ENCODE peak calls at places on chromosomes 7 and 10, in eight cellular contexts. D is ovary, F is psoas muscle, E is body of pancreas, O is fibroblast of lung, T is heart left ventricle, W is Panc1, Y is uterus. Z is an unnamed sample.

GRCh38 chr7:14841850-14842249 is 60.7 kb downstream of the DGKB start:
- DNase-seq in D (no peak), F (no peak), E (no peak), O (peak; percentile 17), T (no peak), W (no peak), Y (no peak), Z (no peak)

GRCh38 chr7:73342645-73343044 is 14.7 kb downstream of the FKBP6 start:
- DNase-seq in D (no peak), F (no peak), E (peak; percentile 55), O (peak; percentile 45), T (no peak), W (peak; percentile 28), Y (peak; percentile 25), Z (peak; percentile 33)

GRCh38 chr10:33453081-33453850 is 118.8 kb upstream of the NRP1 start:
- DNase-seq in D (no peak), F (no peak), E (no peak), O (peak; percentile 91), T (no peak), W (no peak), Y (no peak), Z (no peak)

GRCh38 chr7:19146699-19147098 is 1.5 kb upstream of the FERD3L start:
- DNase-seq in D (no peak), F (no peak), E (no peak), O (peak; percentile 39), T (no peak), W (no peak), Y (no peak), Z (no peak)

GRCh38 chr7:36190447-36191291 is 37.6 kb downstream of the EEPD1 start:
- DNase-seq in D (no peak), F (no peak), E (no peak), O (no peak), T (no peak), W (no peak), Y (no peak), Z (no peak)

GRCh38 chr7:87404674-87405073 is 59.2 kb downstream of the CROT start:
- DNase-seq in D (no peak), F (no peak), E (no peak), O (peak; percentile 34), T (no peak), W (no peak), Y (no peak), Z (no peak)

GRCh38 chr10:3764626-3765375 is 20.2 kb downstream of the KLF6 start:
- DNase-seq in D (no peak), F (no peak), E (no peak), O (no peak), T (no peak), W (no peak), Y (no peak), Z (no peak)

GRCh38 chr7:16421333-16422099 is at the start of gene CRPPA:
- DNase-seq in D (peak; percentile 68), F (peak; percentile 67), E (peak; percentile 55), O (peak; percentile 56), T (peak; percentile 27), W (no peak), Y (no peak), Z (no peak)

GRCh38 chr7:30665449-30665848 is 16.8 kb downstream of the CRHR2 start:
- DNase-seq in D (no peak), F (no peak), E (no peak), O (no peak), T (no peak), W (no peak), Y (no peak), Z (no peak)

GRCh38 chr10:61175331-61175730 is 231.3 kb upstream of the RHOBTB1 start:
- DNase-seq in D (no peak), F (no peak), E (no peak), O (peak; percentile 56), T (no peak), W (no peak), Y (no peak), Z (no peak)

GRCh38 chr7:129989466-129989865 is 36.7 kb upstream of the UBE2H start:
- DNase-seq in D (no peak), F (no peak), E (peak; percentile 19), O (peak; percentile 34), T (no peak), W (no peak), Y (no peak), Z (no peak)

GRCh38 chr7:20508109-20508508 is 107.4 kb upstream of the ABCB5 start:
- DNase-seq in D (no peak), F (no peak), E (no peak), O (no peak), T (no peak), W (no peak), Y (no peak), Z (no peak)

GRCh38 chr7:138958026-138958956 is 22.9 kb downstream of the KIAA1549 start:
- DNase-seq in D (no peak), F (no peak), E (peak; percentile 37), O (no peak), T (no peak), W (no peak), Y (no peak), Z (no peak)

GRCh38 chr10:92241158-92241500 is 49.7 kb downstream of the CPEB3 start:
- DNase-seq in D (no peak), F (peak; percentile 59), E (peak; percentile 62), O (no peak), T (peak; percentile 17), W (no peak), Y (no peak), Z (peak; percentile 41)

GRCh38 chr7:73451780-73452398 is 18.3 kb downstream of the FZD9 start:
- DNase-seq in D (no peak), F (no peak), E (peak; percentile 45), O (peak; percentile 46), T (no peak), W (peak; percentile 68), Y (no peak), Z (no peak)

GRCh38 chr10:115056186-115056585 is 37.0 kb upstream of the ATRNL1 start:
- DNase-seq in D (no peak), F (no peak), E (no peak), O (no peak), T (no peak), W (no peak), Y (no peak), Z (no peak)

GRCh38 chr10:17454801-17455520 is 566 bp upstream of the ST8SIA6 start:
- DNase-seq in D (no peak), F (no peak), E (no peak), O (no peak), T (no peak), W (no peak), Y (no peak), Z (no peak)

GRCh38 chr10:119132521-119133345 is 28.8 kb downstream of the DENND10 start:
- DNase-seq in D (no peak), F (no peak), E (no peak), O (no peak), T (no peak), W (no peak), Y (no peak), Z (no peak)

GRCh38 chr10:8105932-8106331 is 51.4 kb downstream of the GATA3 start:
- DNase-seq in D (no peak), F (no peak), E (no peak), O (no peak), T (no peak), W (no peak), Y (no peak), Z (no peak)

GRCh38 chr7:74320645-74321178 is 31.5 kb downstream of the CLIP2 start:
- DNase-seq in D (no peak), F (no peak), E (no peak), O (no peak), T (no peak), W (no peak), Y (no peak), Z (no peak)

GRCh38 chr7:84612976-84613375 is 418.4 kb upstream of the SEMA3A start:
- DNase-seq in D (no peak), F (no peak), E (no peak), O (no peak), T (no peak), W (no peak), Y (no peak), Z (no peak)

GRCh38 chr10:94129393-94130130 is 135.8 kb downstream of the PLCE1 start:
- DNase-seq in D (no peak), F (no peak), E (no peak), O (peak; percentile 92), T (no peak), W (no peak), Y (no peak), Z (no peak)

GRCh38 chr10:54559498-54559897 is 241.5 kb downstream of the PCDH15 start:
- DNase-seq in D (no peak), F (no peak), E (no peak), O (peak; percentile 89), T (no peak), W (no peak), Y (no peak), Z (no peak)

GRCh38 chr7:151453326-151453791 is 13.4 kb upstream of the CRYGN start:
- DNase-seq in D (peak; percentile 29), F (peak; percentile 44), E (peak; percentile 4), O (no peak), T (no peak), W (no peak), Y (no peak), Z (peak; percentile 9)

GRCh38 chr7:71665716-71666115 is 533.8 kb downstream of the GALNT17 start:
- DNase-seq in D (no peak), F (no peak), E (no peak), O (no peak), T (no peak), W (no peak), Y (no peak), Z (no peak)

GRCh38 chr10:35635576-35635975 is 6.5 kb downstream of the FZD8 start:
- DNase-seq in D (no peak), F (no peak), E (peak; percentile 48), O (peak; percentile 50), T (peak; percentile 29), W (peak; percentile 45), Y (peak; percentile 37), Z (peak; percentile 57)
- TF ChIP-seq CTCF in D (peak; percentile 62), F (peak; percentile 97), E (peak; percentile 94), O (peak; percentile 93), T (peak; percentile 91), W (peak; percentile 81), Y (peak; percentile 87), Z (peak; percentile 75)

GRCh38 chr10:71962915-71963314 is 1.3 kb upstream of the CHST3 start:
- DNase-seq in D (no peak), F (no peak), E (no peak), O (no peak), T (no peak), W (no peak), Y (no peak), Z (no peak)
- H3K27ac ChIP-seq in D (no peak overlapping the region), F (peak overlapping the region; percentile 99), E (peak overlapping the region; percentile 84), O (no peak overlapping the region), T (peak overlapping the region; percentile 91), W (peak overlapping the region; percentile 97), Y (peak overlapping the region; percentile 98), Z (peak overlapping the region; percentile 97)

DNA sequence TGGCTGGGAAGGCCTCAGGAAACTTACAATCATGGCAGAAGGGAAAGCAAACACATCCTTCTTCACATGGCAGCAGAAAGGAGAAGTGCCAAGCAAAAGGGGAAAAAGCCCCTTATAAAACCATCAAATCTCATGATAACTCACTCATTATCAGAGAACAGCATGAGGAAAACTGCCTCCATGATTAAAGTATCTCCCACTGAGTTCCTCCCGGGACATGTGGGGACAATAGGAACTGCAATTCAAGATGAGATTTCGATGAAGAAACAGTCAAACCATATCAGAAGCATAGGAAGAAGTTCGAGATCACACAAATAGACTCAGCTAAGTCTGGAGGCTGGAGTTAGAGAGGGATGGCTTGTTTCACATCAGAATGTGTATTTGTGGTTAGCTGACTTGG is 869.4 kb upstream of the PHF14 start:
- DNase-seq in D (no peak), F (no peak), E (no peak), O (no peak), T (no peak), W (no peak), Y (no peak), Z (no peak)
- H3K9me3 ChIP-seq in D (no peaks in the 10 kb centered on the region), F (no peaks in the 10 kb centered on the region), E (no peaks in the 10 kb centered on the region), O (no peaks in the 10 kb centered on the region), T (no peaks in the 10 kb centered on the region), W (no peaks in the 10 kb centered on the region), Y (no peaks in the 10 kb centered on the region), Z (no peaks in the 10 kb centered on the region)

GRCh38 chr7:157220916-157221569 is 82.3 kb downstream of the UBE3C start:
- DNase-seq in D (no peak), F (no peak), E (no peak), O (no peak), T (no peak), W (no peak), Y (no peak), Z (no peak)
- TF ChIP-seq CTCF in D (no peak), F (no peak), E (no peak), O (no peak), T (no peak), W (no peak), Y (no peak), Z (no peak)

Z was measured in testis.